ENCODE peak calls at places on chromosomes 6 and 20, in eight cellular contexts. P, T, B, N, G, A, Q and D are unnamed samples.

GRCh38 chr20:47357296-47358051 is 975 bp upstream of the ZMYND8 start:
- DNase-seq in B (peak; percentile 93), T (peak; percentile 78), G (peak; percentile 91), Q (peak; percentile 94), A (peak; percentile 94), N (peak; percentile 97), P (peak; percentile 91), D (peak; percentile 89)

GRCh38 chr20:50734730-50735679 is 3.6 kb downstream of the PARD6B start:
- DNase-seq in P (no peak), T (no peak), Q (peak; percentile 5), G (no peak), A (no peak), B (no peak), N (no peak), D (no peak)

GRCh38 chr6:2695464-2696095 is 55.1 kb downstream of the MYLK4 start:
- DNase-seq in G (no peak), T (no peak), N (no peak), A (no peak), B (peak; percentile 53), P (peak; percentile 74), Q (no peak), D (no peak)

GRCh38 chr6:13508711-13509705 is 21.6 kb upstream of the GFOD1 start:
- DNase-seq in N (no peak), A (no peak), T (no peak), B (peak; percentile 41), Q (no peak), P (peak; percentile 87), G (no peak), D (no peak)

GRCh38 chr6:7235712-7236311 is 77.2 kb downstream of the SSR1 start:
- DNase-seq in P (no peak), G (no peak), T (no peak), A (no peak), Q (no peak), B (no peak), N (peak; percentile 84), D (peak; percentile 52)

GRCh38 chr6:19849196-19849595 is 12.0 kb downstream of the ID4 start:
- DNase-seq in A (no peak), P (no peak), T (no peak), B (no peak), N (no peak), Q (no peak), G (no peak), D (no peak)

GRCh38 chr20:1500496-1500895 is 9.3 kb upstream of the SIRPB2 start:
- DNase-seq in Q (no peak), P (no peak), B (peak; percentile 77), T (no peak), A (no peak), G (no peak), N (no peak), D (no peak)

GRCh38 chr6:36245572-36246031 is 24.3 kb upstream of the PNPLA1 start:
- DNase-seq in N (peak; percentile 24), P (no peak), T (no peak), B (peak; percentile 77), Q (no peak), G (peak; percentile 64), A (no peak), D (no peak)

GRCh38 chr20:51457281-51457932 is 85.1 kb downstream of the NFATC2 start:
- DNase-seq in A (no peak), G (no peak), Q (peak; percentile 73), T (peak; percentile 53), B (no peak), P (peak; percentile 76), N (peak; percentile 35), D (no peak)

GRCh38 chr20:54203281-54203680 is 4.6 kb upstream of the PFDN4 start:
- DNase-seq in G (no peak), B (no peak), A (no peak), Q (no peak), P (no peak), T (no peak), N (no peak), D (no peak)

GRCh38 chr20:55446301-55446700 is 559.0 kb downstream of the CBLN4 start:
- DNase-seq in Q (no peak), A (no peak), G (no peak), N (no peak), P (no peak), T (no peak), B (no peak), D (no peak)

DNA sequence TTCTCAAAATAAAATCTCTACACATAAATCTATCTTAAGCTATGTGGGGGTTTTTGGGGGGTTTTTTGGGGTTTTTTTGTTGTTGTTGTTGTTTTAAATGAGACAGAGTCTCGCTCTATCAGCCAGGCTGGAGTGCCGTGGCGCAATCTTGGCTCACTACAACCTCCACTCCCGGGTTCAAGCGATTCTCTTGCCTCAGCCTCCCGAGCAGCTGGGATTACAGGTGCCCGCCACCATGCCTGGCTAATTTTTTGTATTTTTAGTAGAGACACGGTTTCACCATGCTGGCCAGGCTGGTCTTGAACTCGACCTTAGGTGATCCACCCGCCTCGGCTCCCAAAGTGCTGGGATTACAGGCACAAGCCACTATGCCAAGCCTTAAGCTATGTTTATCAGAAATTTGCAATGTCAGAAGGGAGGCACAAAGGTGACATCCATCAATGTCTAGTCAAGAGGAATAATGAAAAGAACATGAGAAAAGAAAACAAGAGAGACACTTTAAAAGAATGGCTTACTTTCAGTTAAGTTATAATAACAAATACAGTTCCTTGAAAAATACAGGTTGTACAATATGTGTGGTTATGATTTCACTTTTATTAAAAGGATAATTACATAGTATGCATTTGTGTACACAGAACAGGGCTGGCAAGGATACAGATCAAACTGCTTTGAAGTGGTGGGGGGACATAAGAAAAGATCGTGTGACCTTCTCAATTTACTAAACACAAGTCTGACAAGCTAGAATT is 28.6 kb downstream of the SLC23A2 start:
- DNase-seq in N (no peak), G (no peak), P (no peak), T (no peak), B (no peak), Q (no peak), A (no peak), D (no peak)
- H3K4me3 ChIP-seq in N (no peak overlapping the region), G (no peak overlapping the region), P (peak overlapping the region; percentile 52), T (peak overlapping the region; percentile 37), B (no peak overlapping the region), Q (peak overlapping the region; percentile 42), A (peak overlapping the region; percentile 38), D (no peak overlapping the region)

GRCh38 chr6:42642794-42643193 is 79.0 kb downstream of the UBR2 start:
- DNase-seq in P (no peak), Q (no peak), T (no peak), B (no peak), G (no peak), N (no peak), A (no peak), D (no peak)

GRCh38 chr6:42644211-42644610 is 78.2 kb downstream of the PRPH2 start:
- DNase-seq in N (no peak), Q (no peak), G (no peak), T (no peak), A (no peak), P (no peak), B (no peak), D (no peak)
- H3K36me3 ChIP-seq in N (peaks cover 38% of the 10 kb centered on the region), Q (peaks cover 84% of the 10 kb centered on the region), G (no peaks in the 10 kb centered on the region), T (peaks cover 97% of the 10 kb centered on the region), A (peaks cover 98% of the 10 kb centered on the region), P (peaks cover 9% of the 10 kb centered on the region), B (peaks cover 20% of the 10 kb centered on the region), D (no peaks in the 10 kb centered on the region)

DNA sequence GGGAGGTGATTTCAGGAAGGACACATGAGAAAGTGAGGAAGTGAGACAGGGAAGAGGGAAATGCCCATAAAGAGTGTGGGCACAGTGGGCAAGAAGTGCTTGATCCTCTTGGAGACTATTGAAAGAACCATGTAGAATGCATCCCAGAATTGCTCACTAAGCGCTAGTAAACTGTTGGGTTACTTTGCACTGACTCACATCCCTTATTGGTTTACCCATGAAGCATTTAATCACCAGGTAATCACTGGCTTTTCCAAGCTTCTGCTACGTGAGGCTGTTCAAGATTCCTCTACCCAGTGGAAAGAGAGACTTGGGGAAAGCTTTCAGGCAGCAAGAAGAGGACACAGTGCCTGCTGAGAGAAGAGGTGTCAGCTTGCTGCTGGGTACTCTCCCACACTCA is 410.0 kb upstream of the JAG1 start:
- DNase-seq in N (no peak), B (no peak), T (no peak), G (no peak), A (no peak), Q (no peak), P (no peak), D (no peak)
- H3K4me1 ChIP-seq in N (no peaks in the 10 kb centered on the region), B (no peaks in the 10 kb centered on the region), T (peaks cover 10% of the 10 kb centered on the region), G (no peaks in the 10 kb centered on the region), A (no peaks in the 10 kb centered on the region), Q (no peaks in the 10 kb centered on the region), P (no peaks in the 10 kb centered on the region), D (no peaks in the 10 kb centered on the region)

GRCh38 chr6:100463685-100464161 is 998 bp downstream of the SIM1 start:
- DNase-seq in T (no peak), A (no peak), N (no peak), Q (no peak), G (no peak), B (peak; percentile 65), P (no peak), D (no peak)
- H3K4me3 ChIP-seq in T (no peak overlapping the region), A (no peak overlapping the region), N (no peak overlapping the region), Q (no peak overlapping the region), G (no peak overlapping the region), B (peak overlapping the region; percentile 63), P (no peak overlapping the region), D (peak overlapping the region; percentile 50)

GRCh38 chr6:139335447-139336210 is 38.8 kb downstream of the CITED2 start:
- DNase-seq in Q (no peak), A (no peak), G (no peak), N (no peak), B (no peak), T (no peak), P (no peak), D (no peak)

GRCh38 chr6:139336994-139337393 is 37.5 kb downstream of the CITED2 start:
- DNase-seq in B (no peak), Q (no peak), N (no peak), P (no peak), G (no peak), T (no peak), A (no peak), D (no peak)

GRCh38 chr6:139337830-139338229 is 36.6 kb downstream of the CITED2 start:
- DNase-seq in B (no peak), P (peak; percentile 8), G (no peak), Q (peak; percentile 34), A (peak; percentile 51), T (no peak), N (no peak), D (peak; percentile 24)

GRCh38 chr6:139336488-139336887 is 38.0 kb downstream of the CITED2 start:
- DNase-seq in A (no peak), P (peak; percentile 30), Q (peak; percentile 53), N (peak; percentile 49), G (no peak), B (no peak), T (peak; percentile 21), D (peak; percentile 38)

DNA sequence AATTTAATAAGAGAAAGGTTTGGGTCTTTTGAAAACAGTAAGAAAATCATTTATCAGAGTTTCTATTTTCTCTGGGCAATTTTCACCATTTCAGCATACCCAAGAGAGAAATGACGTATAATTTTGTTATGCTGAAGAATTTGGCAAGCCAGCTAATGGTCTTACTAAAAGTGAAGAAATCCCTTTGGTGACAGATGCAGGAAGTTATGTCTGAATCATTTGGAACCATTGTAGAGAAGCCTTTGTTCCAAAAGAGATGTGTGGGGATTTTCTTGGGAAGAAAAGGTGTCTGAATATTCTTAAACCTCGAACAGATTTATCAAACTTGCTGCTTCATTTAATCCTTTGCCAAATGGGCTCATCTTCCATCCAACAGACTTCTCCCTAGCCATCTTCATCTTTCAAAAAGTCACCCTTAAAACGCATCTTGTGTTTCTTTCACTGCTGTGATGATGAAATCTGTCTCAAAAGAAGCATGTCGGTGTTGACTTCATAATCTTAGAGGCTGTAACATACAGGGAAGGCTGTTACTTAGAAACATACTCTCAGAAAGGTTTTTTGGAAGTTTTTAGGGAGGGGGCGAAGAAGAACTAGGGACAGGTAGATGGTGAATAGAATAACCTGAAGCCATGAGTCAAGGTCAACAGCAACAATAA is 39.5 kb downstream of the CITED2 start:
- DNase-seq in Q (no peak), N (no peak), B (no peak), A (no peak), T (no peak), G (no peak), P (peak; percentile 97), D (no peak)
- H3K36me3 ChIP-seq in Q (no peaks in the 10 kb centered on the region), N (no peaks in the 10 kb centered on the region), B (no peaks in the 10 kb centered on the region), A (no peaks in the 10 kb centered on the region), T (no peaks in the 10 kb centered on the region), G (no peaks in the 10 kb centered on the region), P (no peaks in the 10 kb centered on the region), D (no peaks in the 10 kb centered on the region)